ENCODE peak calls at places on chromosome 1, in ten cellular contexts. One of them, this sample, is unnamed.
A peak's percentile ranks its signal among the peaks of the same experiment; 100 is the strongest.

GRCh38 chr1:245583575-245584330 is 429.0 kb downstream of the KIF26B start:
- DNase-seq in activated CD4-positive, alpha-beta T cell treated with anti-CD3 and anti-CD28 coated beads, Interleukin-2, amount 50 U/mL, for 1 hour: no peak
- DNase-seq in T-helper 9 cell: no peak
- DNase-seq in A673: no peak
- DNase-seq in ACHN: no peak
- DNase-seq in tibial artery: no peak
- DNase-seq in sciatic nerve: no peak
- DNase-seq in hepatocyte: no peak
- DNase-seq in fibroblast of pulmonary artery: peak; percentile 13
- DNase-seq in fibroblast of lung: peak; percentile 12
- DNase-seq in this sample: no peak

GRCh38 chr1:89990976-89991831 is 3.7 kb upstream of the ZNF326 start:
- DNase-seq in activated CD4-positive, alpha-beta T cell treated with anti-CD3 and anti-CD28 coated beads, Interleukin-2, amount 50 U/mL, for 1 hour: no peak
- DNase-seq in T-helper 9 cell: no peak
- DNase-seq in A673: peak; percentile 21
- DNase-seq in ACHN: no peak
- DNase-seq in tibial artery: no peak
- DNase-seq in sciatic nerve: no peak
- DNase-seq in hepatocyte: no peak
- DNase-seq in fibroblast of pulmonary artery: no peak
- DNase-seq in fibroblast of lung: no peak
- DNase-seq in this sample: no peak

GRCh38 chr1:26015358-26015757 is 6.2 kb upstream of the EXTL1 start:
- DNase-seq in activated CD4-positive, alpha-beta T cell treated with anti-CD3 and anti-CD28 coated beads, Interleukin-2, amount 50 U/mL, for 1 hour: no peak
- DNase-seq in T-helper 9 cell: no peak
- DNase-seq in A673: peak; percentile 48
- DNase-seq in ACHN: no peak
- DNase-seq in tibial artery: no peak
- DNase-seq in sciatic nerve: no peak
- DNase-seq in hepatocyte: peak; percentile 51
- DNase-seq in fibroblast of pulmonary artery: peak; percentile 93
- DNase-seq in fibroblast of lung: peak; percentile 69
- DNase-seq in this sample: no peak

GRCh38 chr1:202014915-202015676 is 4.7 kb downstream of the ELF3 start:
- DNase-seq in activated CD4-positive, alpha-beta T cell treated with anti-CD3 and anti-CD28 coated beads, Interleukin-2, amount 50 U/mL, for 1 hour: no peak
- DNase-seq in T-helper 9 cell: no peak
- DNase-seq in A673: no peak
- DNase-seq in ACHN: no peak
- DNase-seq in tibial artery: no peak
- DNase-seq in sciatic nerve: no peak
- DNase-seq in hepatocyte: no peak
- DNase-seq in fibroblast of pulmonary artery: no peak
- DNase-seq in fibroblast of lung: no peak
- DNase-seq in this sample: no peak

GRCh38 chr1:67676946-67677345 is 8.1 kb upstream of the GADD45A start:
- DNase-seq in activated CD4-positive, alpha-beta T cell treated with anti-CD3 and anti-CD28 coated beads, Interleukin-2, amount 50 U/mL, for 1 hour: no peak
- DNase-seq in T-helper 9 cell: no peak
- DNase-seq in A673: no peak
- DNase-seq in ACHN: no peak
- DNase-seq in tibial artery: no peak
- DNase-seq in sciatic nerve: no peak
- DNase-seq in hepatocyte: no peak
- DNase-seq in fibroblast of pulmonary artery: no peak
- DNase-seq in fibroblast of lung: no peak
- DNase-seq in this sample: no peak

GRCh38 chr1:10671090-10671489 is 125.4 kb downstream of the CASZ1 start:
- DNase-seq in activated CD4-positive, alpha-beta T cell treated with anti-CD3 and anti-CD28 coated beads, Interleukin-2, amount 50 U/mL, for 1 hour: no peak
- DNase-seq in T-helper 9 cell: no peak
- DNase-seq in A673: no peak
- DNase-seq in ACHN: no peak
- DNase-seq in tibial artery: no peak
- DNase-seq in sciatic nerve: no peak
- DNase-seq in hepatocyte: no peak
- DNase-seq in fibroblast of pulmonary artery: no peak
- DNase-seq in fibroblast of lung: no peak
- DNase-seq in this sample: no peak

GRCh38 chr1:33332357-33332789 is 11.5 kb upstream of the A3GALT2 start:
- DNase-seq in activated CD4-positive, alpha-beta T cell treated with anti-CD3 and anti-CD28 coated beads, Interleukin-2, amount 50 U/mL, for 1 hour: no peak
- DNase-seq in T-helper 9 cell: no peak
- DNase-seq in A673: no peak
- DNase-seq in ACHN: no peak
- DNase-seq in tibial artery: peak; percentile 82
- DNase-seq in sciatic nerve: peak; percentile 55
- DNase-seq in hepatocyte: no peak
- DNase-seq in fibroblast of pulmonary artery: peak; percentile 52
- DNase-seq in fibroblast of lung: no peak
- DNase-seq in this sample: no peak

GRCh38 chr1:26401891-26402290 is 8.7 kb upstream of the LIN28A start:
- DNase-seq in activated CD4-positive, alpha-beta T cell treated with anti-CD3 and anti-CD28 coated beads, Interleukin-2, amount 50 U/mL, for 1 hour: no peak
- DNase-seq in T-helper 9 cell: no peak
- DNase-seq in A673: no peak
- DNase-seq in ACHN: no peak
- DNase-seq in tibial artery: no peak
- DNase-seq in sciatic nerve: no peak
- DNase-seq in hepatocyte: no peak
- DNase-seq in fibroblast of pulmonary artery: no peak
- DNase-seq in fibroblast of lung: no peak
- DNase-seq in this sample: no peak

GRCh38 chr1:151158751-151159251 is 2.4 kb downstream of the TNFAIP8L2 start:
- DNase-seq in activated CD4-positive, alpha-beta T cell treated with anti-CD3 and anti-CD28 coated beads, Interleukin-2, amount 50 U/mL, for 1 hour: no peak
- DNase-seq in T-helper 9 cell: no peak
- DNase-seq in A673: no peak
- DNase-seq in ACHN: no peak
- DNase-seq in tibial artery: no peak
- DNase-seq in sciatic nerve: no peak
- DNase-seq in hepatocyte: no peak
- DNase-seq in fibroblast of pulmonary artery: no peak
- DNase-seq in fibroblast of lung: no peak
- DNase-seq in this sample: no peak